ENCODE peak calls at places on chromosomes 13 and 19, in eight cellular contexts. D, N, T, W, G, S, L and K are unnamed samples. For H3K4me1, the result is how much of the 10 kb centered on the place peaks cover.

GRCh38 chr19:5445667-5446066 is 9.6 kb upstream of the ZNRF4 start:
- DNase-seq in D (no peak), N (no peak), T (no peak), W (no peak), G (no peak), S (no peak), L (no peak), K (no peak)

GRCh38 chr13:68173111-68173510 is 943.0 kb upstream of the PCDH9 start:
- DNase-seq in D (no peak), N (no peak), T (no peak), W (no peak), G (no peak), S (no peak), L (no peak), K (no peak)

GRCh38 chr13:98300956-98301641 is 124.0 kb upstream of the RNF113B start:
- DNase-seq in D (peak), N (no peak), T (no peak), W (no peak), G (no peak), S (peak), L (no peak), K (no peak)

GRCh38 chr19:13169769-13170168 is 19.6 kb downstream of the IER2 start:
- DNase-seq in D (no peak), N (peak), T (no peak), W (no peak), G (no peak), S (no peak), L (peak), K (peak)

GRCh38 chr19:30441011-30441410 is 68.8 kb downstream of the ZNF536 start:
- DNase-seq in D (no peak), N (no peak), T (no peak), W (no peak), G (no peak), S (no peak), L (no peak), K (no peak)

GRCh38 chr19:16527334-16527935 is 14.8 kb downstream of the CHERP start:
- DNase-seq in D (no peak), N (no peak), T (no peak), W (no peak), G (no peak), S (no peak), L (no peak), K (no peak)

GRCh38 chr19:43636121-43636683 is 3.4 kb downstream of the CADM4 start:
- DNase-seq in D (no peak), N (no peak), T (no peak), W (no peak), G (no peak), S (no peak), L (no peak), K (no peak)

GRCh38 chr13:65921933-65922332 is 1308.2 kb downstream of the PCDH9 start:
- DNase-seq in D (no peak), N (no peak), T (no peak), W (no peak), G (no peak), S (no peak), L (no peak), K (no peak)

GRCh38 chr19:7831452-7831851 is 1.4 kb downstream of the EVI5L start:
- DNase-seq in D (no peak), N (no peak), T (no peak), W (no peak), G (no peak), S (no peak), L (peak), K (peak)

GRCh38 chr13:113383089-113383488 is 19.2 kb upstream of the GRTP1 start:
- DNase-seq in D (no peak), N (no peak), T (no peak), W (peak), G (no peak), S (no peak), L (no peak), K (no peak)

GRCh38 chr19:39212377-39212742 is 8.3 kb upstream of the SYCN start:
- DNase-seq in D (no peak), N (no peak), T (no peak), W (no peak), G (peak), S (no peak), L (peak), K (peak)

GRCh38 chr19:48842744-48843162 is 6.5 kb upstream of the HSD17B14 start:
- DNase-seq in D (peak), N (no peak), T (no peak), W (no peak), G (no peak), S (peak), L (peak), K (peak)

GRCh38 chr13:20495087-20496023 is 30.3 kb downstream of the CRYL1 start:
- DNase-seq in D (peak), N (no peak), T (no peak), W (no peak), G (peak), S (peak), L (peak), K (peak)

GRCh38 chr19:30799854-30800755 is 427.9 kb downstream of the ZNF536 start:
- DNase-seq in D (peak), N (no peak), T (no peak), W (no peak), G (peak), S (no peak), L (peak), K (peak)

GRCh38 chr19:57348136-57348535 is 2.9 kb upstream of the ZNF304 start:
- DNase-seq in D (no peak), N (no peak), T (no peak), W (no peak), G (no peak), S (no peak), L (no peak), K (no peak)

GRCh38 chr13:33285420-33286124 is at the start of gene STARD13:
- DNase-seq in D (peak), N (peak), T (peak), W (peak), G (peak), S (peak), L (peak), K (peak)

GRCh38 chr13:42885325-42885724 is 103.9 kb downstream of the FAM216B start:
- DNase-seq in D (no peak), N (no peak), T (no peak), W (no peak), G (no peak), S (no peak), L (no peak), K (no peak)

GRCh38 chr13:65054277-65054676 is 2175.9 kb downstream of the PCDH9 start:
- DNase-seq in D (no peak), N (no peak), T (no peak), W (no peak), G (no peak), S (no peak), L (no peak), K (no peak)

GRCh38 chr19:10419200-10419645 is 1.1 kb upstream of the PDE4A start:
- DNase-seq in D (no peak), N (no peak), T (no peak), W (no peak), G (no peak), S (no peak), L (peak), K (no peak)

GRCh38 chr13:49667773-49668172 is 23.5 kb downstream of the EBPL start:
- DNase-seq in D (no peak), N (no peak), T (no peak), W (no peak), G (no peak), S (no peak), L (no peak), K (no peak)

GRCh38 chr19:28541602-28542393 is 671.2 kb downstream of the UQCRFS1 start:
- DNase-seq in D (no peak), N (no peak), T (no peak), W (no peak), G (no peak), S (no peak), L (no peak), K (no peak)

DNA sequence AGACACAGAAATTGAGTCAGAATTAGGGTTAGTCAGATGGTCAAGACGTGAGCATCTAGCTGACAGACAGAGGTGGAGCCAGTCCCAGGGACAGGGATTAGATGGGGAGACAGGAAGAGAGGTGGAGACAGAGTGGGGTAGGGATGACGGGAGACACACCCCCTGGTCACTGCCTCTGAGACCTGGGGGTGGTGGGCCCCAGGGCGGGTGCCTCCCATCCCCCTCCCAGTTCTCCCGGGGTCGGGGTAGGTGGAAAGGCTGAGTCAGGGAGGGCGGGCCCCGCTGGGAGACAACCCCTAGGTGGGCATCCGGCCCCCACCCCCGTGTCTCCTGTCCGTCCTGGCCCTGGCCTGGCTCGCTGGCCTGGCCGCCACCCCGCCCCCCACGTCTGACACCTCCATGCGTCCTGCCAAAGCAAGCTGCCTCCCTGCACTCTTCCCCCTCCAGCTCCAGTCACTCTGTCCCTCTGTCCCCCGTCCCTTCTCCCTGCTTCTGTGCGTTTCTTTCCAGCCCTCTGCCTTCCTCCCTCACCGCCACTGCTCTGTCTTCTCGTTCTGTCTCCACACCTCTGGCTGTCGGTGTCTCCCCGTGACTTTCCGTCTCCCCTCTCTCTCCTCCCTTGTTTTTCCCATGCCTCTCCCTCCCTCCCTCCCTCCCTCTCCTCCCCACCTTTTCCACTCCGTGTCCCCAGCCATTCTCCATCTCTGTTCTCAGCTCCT is 15.1 kb downstream of the CCDC97 start:
- DNase-seq in D (peak), N (no peak), T (no peak), W (peak), G (peak), S (peak), L (peak), K (peak)
- H3K4me1 ChIP-seq in D (under half), N (under half), T (half or more), W (half or more), G (half or more), S (half or more), L (half or more), K (half or more)

GRCh38 chr19:14470031-14470876 is 4.9 kb downstream of the PTGER1 start:
- DNase-seq in D (no peak), N (no peak), T (no peak), W (no peak), G (no peak), S (no peak), L (peak), K (no peak)

GRCh38 chr19:14473915-14474578 is 1.1 kb downstream of the PTGER1 start:
- DNase-seq in D (no peak), N (no peak), T (no peak), W (no peak), G (peak), S (no peak), L (peak), K (peak)

GRCh38 chr19:14473073-14473790 is 1.9 kb downstream of the PTGER1 start:
- DNase-seq in D (no peak), N (no peak), T (no peak), W (no peak), G (no peak), S (no peak), L (peak), K (no peak)

GRCh38 chr19:14471436-14472187 is 3.5 kb downstream of the PTGER1 start:
- DNase-seq in D (no peak), N (no peak), T (no peak), W (no peak), G (no peak), S (no peak), L (peak), K (no peak)

DNA sequence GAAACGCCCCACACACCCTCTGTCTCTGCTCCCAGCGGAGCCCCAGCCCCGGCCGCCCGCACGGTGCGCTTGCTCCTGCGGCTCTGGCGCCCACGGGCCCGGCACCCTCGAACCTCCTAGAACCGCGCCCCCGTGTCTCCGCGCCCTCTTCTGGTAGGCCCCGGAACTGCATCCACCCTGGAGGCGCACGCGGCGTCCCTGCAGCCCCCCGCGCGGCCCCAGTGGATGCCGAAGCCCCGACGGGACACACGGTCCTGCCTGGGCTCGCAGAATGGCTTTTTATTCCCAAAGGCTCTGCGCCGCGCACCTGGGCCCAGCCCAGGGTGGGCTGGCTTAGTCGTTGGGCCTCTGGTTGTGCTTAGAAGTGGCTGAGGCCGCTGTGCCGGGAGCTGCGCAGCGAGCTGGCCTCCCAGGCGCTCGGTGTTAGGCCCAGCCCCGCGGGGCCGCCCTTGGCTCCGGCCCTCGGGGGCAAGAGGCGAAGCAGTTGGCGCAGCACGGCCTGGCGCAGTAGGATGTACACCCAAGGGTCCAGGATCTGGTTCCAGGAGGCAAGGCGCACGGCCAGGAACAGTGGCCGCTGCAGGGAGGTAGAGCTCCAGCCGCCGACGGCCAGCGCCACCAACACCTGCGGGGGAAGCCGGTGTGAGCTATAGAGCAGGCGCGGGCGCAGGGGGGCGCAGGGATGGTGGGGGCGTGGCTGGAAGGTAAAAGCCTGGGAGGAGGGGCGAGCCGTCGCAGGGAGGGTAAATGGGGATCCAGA is 2.8 kb downstream of the PTGER1 start:
- DNase-seq in D (no peak), N (peak), T (peak), W (no peak), G (peak), S (peak), L (peak), K (peak)
- TF ChIP-seq POLR2AphosphoS5 in D (peak), N (peak), T (peak), W (no peak), G (peak), S (no peak), L (no peak), K (no peak)

GRCh38 chr19:45882652-45883585 is 3.0 kb downstream of the IRF2BP1 start:
- DNase-seq in D (peak), N (peak), T (peak), W (peak), G (peak), S (peak), L (peak), K (peak)
- TF ChIP-seq POLR2A in D (peak), N (no peak), T (no peak), W (no peak), G (peak), S (no peak), L (peak), K (peak)

GRCh38 chr13:51151463-51151862 is 40.4 kb upstream of the C13orf42 start:
- DNase-seq in D (no peak), N (no peak), T (peak), W (no peak), G (no peak), S (no peak), L (no peak), K (no peak)
- H3K4me1 ChIP-seq in D (under half), N (under half), T (under half), W (under half), G (under half), S (under half), L (under half), K (under half)

DNA sequence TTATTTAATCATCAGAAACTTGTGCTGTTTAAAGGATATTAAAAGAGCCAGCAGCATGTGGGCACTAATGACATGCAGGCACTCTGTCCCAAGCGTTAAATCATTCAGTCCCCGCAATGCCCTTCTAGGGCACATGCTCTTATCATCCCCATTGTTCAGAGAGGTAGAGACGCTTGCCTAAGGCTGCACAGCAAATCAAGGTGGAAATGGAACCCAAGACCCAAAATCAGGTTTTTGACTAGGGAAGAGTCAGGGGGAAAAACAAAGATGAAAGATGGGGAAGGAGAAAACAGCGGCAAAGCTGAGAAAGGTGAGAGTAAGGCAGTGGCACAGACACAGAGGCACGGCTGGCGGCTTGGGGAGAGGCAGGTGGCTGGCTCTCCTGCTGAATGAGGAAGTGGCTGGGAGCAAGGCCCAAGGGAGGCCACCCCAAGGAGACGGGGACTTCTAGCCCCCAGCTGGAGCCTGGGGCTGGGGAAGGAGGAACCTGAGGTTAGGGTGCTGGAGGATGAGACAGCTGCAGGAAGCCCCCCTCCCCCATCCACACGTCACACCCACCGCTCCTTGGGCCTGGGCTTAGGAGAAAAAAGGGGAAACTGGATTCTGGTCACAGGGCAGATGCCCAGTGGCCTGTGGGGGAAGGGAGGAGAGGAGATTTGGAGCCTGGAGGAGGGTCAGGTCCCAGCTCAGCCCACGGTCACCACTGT is 1.0 kb upstream of the TYROBP start:
- DNase-seq in D (no peak), N (no peak), T (peak), W (peak), G (peak), S (no peak), L (peak), K (peak)
- TF ChIP-seq POLR2AphosphoS5 in D (no peak), N (no peak), T (peak), W (no peak), G (peak), S (no peak), L (no peak), K (peak)

DNA sequence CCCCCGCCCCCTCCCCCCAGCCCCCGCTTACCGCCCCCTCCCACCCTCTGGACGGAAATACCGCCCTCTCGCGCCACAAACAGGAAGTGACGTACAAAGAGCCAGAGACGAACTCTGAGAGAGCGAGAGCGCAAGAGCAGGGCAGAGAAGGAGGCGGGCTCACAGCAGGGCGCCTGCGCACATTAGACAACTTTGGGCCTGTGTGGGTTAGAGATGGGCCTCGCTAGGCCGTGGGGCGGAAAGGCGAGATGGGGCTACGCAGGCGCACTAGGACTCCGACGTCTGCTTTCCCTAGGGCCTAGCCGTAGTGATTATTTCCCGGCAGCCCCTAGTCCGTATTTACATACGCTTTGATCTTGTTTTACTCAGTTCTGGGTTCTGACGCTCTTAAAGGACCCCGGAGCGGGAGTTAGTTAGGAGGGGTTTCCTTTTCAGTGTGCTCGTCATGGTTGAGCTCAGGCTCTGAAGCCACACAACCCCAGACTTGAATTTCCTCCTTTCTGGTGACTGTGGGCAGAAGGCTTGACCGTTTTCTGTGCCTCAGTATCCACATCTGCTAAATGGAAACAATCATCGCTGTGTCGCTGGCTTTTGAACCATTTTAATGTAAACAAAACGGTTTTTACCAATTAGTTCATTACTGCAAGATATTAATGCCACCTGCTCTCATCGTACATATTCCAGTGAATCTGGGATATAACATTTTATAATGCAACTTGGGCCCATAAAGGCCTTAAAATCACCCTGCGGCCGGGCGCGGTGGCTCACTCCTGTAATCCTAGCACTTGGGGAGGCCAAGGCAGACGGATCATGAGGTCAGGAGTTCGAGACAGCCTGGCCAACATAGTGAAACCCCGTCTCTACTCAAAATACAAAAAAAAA is 449 bp upstream of the AKT2 start:
- DNase-seq in D (peak), N (peak), T (peak), W (peak), G (peak), S (peak), L (peak), K (peak)
- TF ChIP-seq POLR2A in D (peak), N (peak), T (no peak), W (no peak), G (peak), S (peak), L (peak), K (peak)

GRCh38 chr19:2056810-2057192 is 5.8 kb upstream of the MKNK2 start:
- DNase-seq in D (no peak), N (no peak), T (no peak), W (no peak), G (peak), S (no peak), L (no peak), K (no peak)
- H3K4me1 ChIP-seq in D (under half), N (under half), T (half or more), W (half or more), G (half or more), S (under half), L (half or more), K (half or more)

DNA sequence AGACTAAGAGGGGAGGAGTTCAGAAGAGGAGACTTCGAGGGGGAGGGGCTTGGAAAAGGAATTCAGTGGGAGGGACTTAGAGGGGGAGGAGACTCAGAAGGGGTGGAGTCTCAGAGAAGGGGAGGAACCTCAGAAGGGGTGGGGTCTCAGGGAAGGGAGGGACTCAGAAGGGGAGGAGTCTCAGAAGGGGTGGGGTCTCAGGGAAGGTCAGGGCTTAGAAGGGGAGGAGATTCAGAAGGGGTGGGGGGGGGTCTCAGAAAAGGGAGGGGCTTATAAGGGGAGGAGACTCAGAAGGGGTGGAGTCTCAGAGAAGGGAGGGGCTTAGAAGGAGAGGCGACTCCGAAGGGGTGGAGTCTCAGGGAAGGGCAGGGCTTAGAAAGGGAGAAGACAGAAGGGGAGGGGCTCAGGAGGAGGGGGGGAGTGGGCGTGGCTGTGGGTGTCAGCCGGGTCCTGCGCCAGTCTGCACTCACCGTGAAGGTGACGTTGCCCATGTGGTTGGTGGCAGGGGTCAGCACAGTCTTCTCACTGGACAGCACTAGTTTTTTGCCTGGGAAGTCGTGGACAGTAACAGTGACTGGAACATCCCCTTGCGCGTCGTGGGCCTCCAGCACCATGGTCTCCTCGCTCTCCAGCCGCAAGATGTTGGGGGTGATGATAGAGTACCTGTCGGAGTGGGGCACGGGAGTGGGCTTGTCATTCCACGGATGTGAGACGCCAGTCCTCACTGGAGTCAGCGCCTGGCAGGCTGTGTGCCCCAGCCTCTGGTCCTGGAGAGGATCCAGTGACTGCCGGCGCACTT is 1.5 kb downstream of the C3 start:
- DNase-seq in D (no peak), N (no peak), T (no peak), W (peak), G (peak), S (no peak), L (peak), K (no peak)
- TF ChIP-seq POLR2AphosphoS5 in D (no peak), N (no peak), T (no peak), W (no peak), G (no peak), S (no peak), L (no peak), K (no peak)